ENCODE peak calls at places on chromosome 21, in six cellular contexts. O is gastrocnemius medialis; H is pancreas; C is activated T-cell treated with anti-CD3 and anti-CD28 coated beads, Interleukin-2, amount 50 U/mL, for 4 hours; Q is upper lobe of left lung; D is stimulated activated naive CD8-positive, alpha-beta T cell treated with anti-CD3 and anti-CD28 coated beads, Interleukin-15, Interleukin-2, amounts not matched to agents 100 U/mL and 50 U/mL, for 24 hours. T is an unnamed sample.
A peak's percentile ranks its signal among the peaks of the same experiment; 100 is the strongest.

GRCh38 chr21:42751866-42752265 is 98.4 kb downstream of the PDE9A start:
- ATAC-seq in O (no peak), H (no peak), C (no peak), Q (no peak), D (no peak), T (no peak)

GRCh38 chr21:22223385-22223784 is 1225.2 kb downstream of the NCAM2 start:
- ATAC-seq in O (no peak), H (peak; percentile 37), C (peak; percentile 90), Q (no peak), D (peak; percentile 43), T (no peak)

GRCh38 chr21:29080454-29080930 is 7.0 kb upstream of the CCT8 start:
- ATAC-seq in O (no peak), H (no peak), C (no peak), Q (no peak), D (no peak), T (no peak)

GRCh38 chr21:45830221-45830640 is 151.3 kb upstream of the COL6A1 start:
- ATAC-seq in O (no peak), H (peak; percentile 40), C (no peak), Q (no peak), D (no peak), T (no peak)

GRCh38 chr21:36909901-36910561 is 56.4 kb downstream of the HLCS start:
- ATAC-seq in O (no peak), H (peak; percentile 65), C (peak; percentile 83), Q (no peak), D (peak; percentile 36), T (no peak)

GRCh38 chr21:29232601-29233541 is 65.9 kb upstream of the BACH1 start:
- ATAC-seq in O (no peak), H (no peak), C (no peak), Q (no peak), D (no peak), T (no peak)

GRCh38 chr21:17540530-17540929 is 27.7 kb downstream of the CXADR start:
- ATAC-seq in O (no peak), H (no peak), C (no peak), Q (no peak), D (no peak), T (no peak)

GRCh38 chr21:45291613-45292398 is 4.1 kb upstream of the POFUT2 start:
- ATAC-seq in O (no peak), H (no peak), C (no peak), Q (no peak), D (no peak), T (no peak)